ENCODE peak calls at places on chromosomes 2 and 18, in four cellular contexts. J is IMR-90, P is H1, C is mesendoderm. E is an unnamed sample.

GRCh38 chr18:12776821-12777471 is 74.1 kb downstream of the PSMG2 start:
- DNase-seq in J (no peak), P (no peak), C (peak), E (peak)

GRCh38 chr2:126988482-126988881 is 89.8 kb downstream of the TEX51 start:
- DNase-seq in J (no peak), P (no peak), C (no peak), E (no peak)

GRCh38 chr2:61707984-61708852 is 145.6 kb downstream of the FAM161A start:
- DNase-seq in J (peak), P (no peak), C (no peak), E (no peak)

GRCh38 chr2:55618025-55618648 is 715 bp upstream of the PPP4R3B start:
- DNase-seq in J (peak), P (no peak), C (peak), E (no peak)

GRCh38 chr2:231270221-231271114 is 72.0 kb downstream of the ARMC9 start:
- DNase-seq in J (no peak), P (no peak), C (no peak), E (no peak)

GRCh38 chr18:22230403-22231042 is 61.1 kb downstream of the GATA6 start:
- DNase-seq in J (peak), P (no peak), C (no peak), E (no peak)

GRCh38 chr2:70115646-70116442 is 28.6 kb downstream of the PCBP1 start:
- DNase-seq in J (no peak), P (no peak), C (no peak), E (no peak)

GRCh38 chr18:11533942-11534496 is 75.4 kb upstream of the SLC35G4 start:
- DNase-seq in J (no peak), P (no peak), C (peak), E (peak)

GRCh38 chr2:71784734-71785549 is 331.6 kb downstream of the DYSF start:
- DNase-seq in J (peak), P (no peak), C (peak), E (peak)

GRCh38 chr2:128262315-128263253 is 56.1 kb downstream of the HS6ST1 start:
- DNase-seq in J (no peak), P (no peak), C (no peak), E (no peak)

DNA sequence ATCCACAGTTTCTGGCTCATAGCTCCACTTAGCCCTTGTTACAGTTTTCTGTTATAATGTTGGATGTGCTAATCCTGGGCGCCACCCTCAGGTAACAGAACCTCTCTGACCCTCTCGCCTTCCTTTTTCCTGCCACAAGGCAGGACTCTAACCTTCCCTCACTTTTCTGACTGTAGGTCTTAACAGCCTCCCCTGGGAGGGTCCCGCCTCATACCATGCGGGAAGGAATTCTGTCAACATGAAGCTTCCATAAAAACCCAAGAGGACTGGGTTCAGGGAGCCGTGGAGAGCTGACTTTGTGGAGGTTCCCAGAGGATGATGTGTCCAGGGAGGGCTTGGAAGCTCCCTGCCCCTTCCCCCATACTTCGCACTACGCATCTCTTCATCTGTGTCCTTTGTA is 11.9 kb upstream of the RAB17 start:
- DNase-seq in J (no peak), P (no peak), C (peak), E (peak)
- H3K4me2 ChIP-seq in J (no peak), P (no peak), C (no peak), E (no peak)

DNA sequence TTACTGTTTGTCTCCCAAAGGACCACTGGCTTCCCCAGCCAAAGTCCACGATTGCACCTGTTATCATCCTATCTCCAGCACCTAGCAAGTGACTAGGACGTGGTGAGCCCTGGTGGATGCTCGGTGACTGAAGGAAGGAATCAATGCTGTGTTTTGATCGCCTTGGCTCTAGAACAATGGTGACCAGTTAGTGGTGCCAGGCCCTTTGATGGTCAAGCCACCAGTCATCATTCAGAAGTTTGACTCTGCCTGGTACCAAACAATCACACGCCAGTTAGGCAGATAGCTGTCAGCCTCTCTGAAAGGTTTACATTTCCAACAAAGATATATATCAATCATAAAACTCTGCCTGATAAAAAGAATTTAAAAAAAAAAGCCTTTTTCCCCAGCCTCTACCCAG is 244.1 kb downstream of the SH3BP4 start:
- DNase-seq in J (no peak), P (no peak), C (no peak), E (no peak)
- H3K56ac ChIP-seq in J (no peak), P (no peak), C (no peak), E (no peak)

DNA sequence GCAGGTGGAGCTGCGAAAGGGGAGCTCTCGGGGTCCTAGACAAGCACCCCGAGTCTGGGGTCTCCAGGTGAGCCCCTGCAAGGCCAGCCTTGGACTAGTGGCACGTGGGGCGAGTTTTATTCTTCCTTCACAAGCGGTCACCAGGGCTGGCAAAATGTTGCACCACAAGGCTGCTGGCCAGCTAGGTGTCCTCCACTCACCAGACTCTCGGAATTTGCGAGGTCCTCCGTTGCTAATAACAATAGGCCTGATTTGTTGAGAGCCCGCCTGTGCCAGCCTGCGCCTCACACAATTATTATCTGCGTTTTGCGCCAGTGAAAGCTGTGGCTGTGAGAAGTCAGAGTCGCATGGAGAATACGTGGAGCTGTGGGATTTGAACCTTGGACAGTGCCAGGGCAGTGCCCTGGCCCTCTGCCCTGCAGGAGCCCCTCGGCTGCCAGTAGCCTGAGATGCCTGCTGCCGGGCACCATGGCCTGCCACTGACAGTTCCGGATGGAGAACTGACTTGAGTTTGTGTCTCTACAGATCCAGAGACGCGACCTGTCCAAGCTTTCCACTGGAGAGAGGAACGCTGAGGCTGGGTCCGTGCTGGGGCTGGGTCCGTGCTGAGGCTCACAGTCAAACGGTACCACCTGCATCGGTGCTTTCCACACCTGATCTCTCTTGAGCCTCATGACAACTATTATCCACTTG is 77.6 kb upstream of the ODC1 start:
- DNase-seq in J (no peak), P (no peak), C (no peak), E (no peak)
- H3K4me2 ChIP-seq in J (no peak), P (no peak), C (no peak), E (no peak)

GRCh38 chr18:2657788-2658458 is 2.4 kb downstream of the SMCHD1 start:
- DNase-seq in J (peak), P (no peak), C (peak), E (no peak)
- H3K56ac ChIP-seq in J (peak), P (no peak), C (no peak), E (no peak)

DNA sequence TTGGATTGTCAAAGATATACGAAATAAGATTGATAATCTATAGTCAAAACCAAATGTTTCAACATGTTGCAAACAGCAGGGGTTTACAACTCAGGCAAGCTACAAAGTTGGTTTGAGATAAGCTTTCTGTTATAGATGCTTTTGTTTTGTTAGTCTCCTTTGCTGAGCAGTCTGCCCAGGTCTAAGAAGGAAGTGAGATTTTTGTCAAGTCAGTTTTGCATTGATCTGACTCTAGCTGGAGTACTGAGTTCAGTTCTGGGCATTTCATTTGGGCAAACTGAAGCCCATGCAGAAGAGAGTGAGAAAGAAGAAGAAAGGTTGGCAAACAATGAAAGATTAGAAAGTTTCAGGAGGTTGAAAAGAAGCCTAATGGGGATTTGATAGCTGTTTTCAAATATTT is 983.0 kb upstream of the SLC39A10 start:
- DNase-seq in J (no peak), P (no peak), C (peak), E (no peak)
- H3K4me2 ChIP-seq in J (no peak), P (no peak), C (no peak), E (no peak)

GRCh38 chr2:84674586-84674985 is 158.3 kb downstream of the DNAH6 start:
- DNase-seq in J (peak), P (no peak), C (no peak), E (no peak)

GRCh38 chr2:84669122-84669521 is 152.8 kb downstream of the DNAH6 start:
- DNase-seq in J (no peak), P (no peak), C (no peak), E (no peak)

GRCh38 chr2:84676295-84676694 is 160.0 kb downstream of the DNAH6 start:
- DNase-seq in J (peak), P (no peak), C (no peak), E (no peak)

GRCh38 chr2:84678214-84678613 is 161.9 kb downstream of the DNAH6 start:
- DNase-seq in J (no peak), P (no peak), C (no peak), E (no peak)

GRCh38 chr2:84674099-84674498 is 157.8 kb downstream of the DNAH6 start:
- DNase-seq in J (no peak), P (no peak), C (no peak), E (no peak)
- H3K56ac ChIP-seq in J (no peak), P (no peak), C (no peak), E (no peak)

GRCh38 chr18:848062-848795 is 36.2 kb upstream of the YES1 start:
- DNase-seq in J (no peak), P (no peak), C (no peak), E (no peak)
- H3K4me2 ChIP-seq in J (no peak), P (no peak), C (no peak), E (no peak)

GRCh38 chr2:97961534-97961933 is 34.2 kb downstream of the TMEM131 start:
- DNase-seq in J (no peak), P (no peak), C (no peak), E (no peak)
- H3K56ac ChIP-seq in J (no peak), P (no peak), C (no peak), E (no peak)

DNA sequence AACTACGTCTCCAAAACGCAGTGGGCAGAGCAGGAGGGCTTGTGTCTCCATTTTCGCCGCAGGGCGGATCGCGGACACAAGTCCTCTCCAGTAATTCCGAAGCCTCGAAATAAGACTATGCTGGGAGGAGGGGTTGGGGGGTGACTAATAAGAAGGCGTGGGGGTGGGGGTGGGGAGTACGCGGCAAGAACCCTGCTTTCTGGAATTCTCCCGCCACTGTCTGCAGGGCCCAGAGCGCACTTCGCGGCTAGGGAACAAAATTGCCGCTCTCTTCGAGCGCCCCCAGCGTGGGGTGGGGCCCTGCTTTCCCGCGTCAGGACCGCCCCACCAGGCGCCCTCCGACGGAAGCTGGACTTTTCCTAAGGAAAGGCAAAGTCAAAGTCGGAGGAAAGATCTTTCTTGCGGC is 12.0 kb downstream of the NR4A2 start:
- DNase-seq in J (peak), P (no peak), C (peak), E (no peak)
- H3K4me2 ChIP-seq in J (peak), P (peak), C (peak), E (peak)

DNA sequence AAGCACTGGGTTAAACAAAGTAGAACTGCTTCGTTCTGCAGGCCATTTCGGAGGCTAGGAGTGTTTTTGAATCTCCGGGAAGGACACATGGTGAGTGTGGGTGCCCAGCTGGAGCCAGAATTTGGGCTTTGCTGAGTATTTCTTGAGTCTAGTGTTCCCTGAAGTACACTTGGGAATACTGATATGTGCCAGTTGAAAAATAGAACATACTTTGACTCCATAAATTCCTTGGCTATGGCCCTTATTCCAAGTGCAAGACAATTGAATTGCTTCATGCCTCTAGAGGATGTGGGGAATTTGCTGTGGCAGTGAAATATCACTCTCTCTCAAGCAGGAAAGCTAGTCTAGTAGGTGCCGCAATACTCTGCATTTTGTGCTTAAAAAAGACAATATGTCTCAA is 330.0 kb downstream of the PTPRM start:
- DNase-seq in J (no peak), P (no peak), C (no peak), E (no peak)
- H3K56ac ChIP-seq in J (no peak), P (no peak), C (peak), E (no peak)